ENCODE peak calls at places on chromosomes 6 and 20, in nine cellular contexts. W, B, G, D, Y, V, S, X and P are unnamed samples.

GRCh38 chr20:3803854-3804253 is 7.7 kb downstream of the CDC25B start:
- DNase-seq in D (peak), V (no peak), Y (no peak), G (no peak), W (no peak), B (no peak), X (no peak), S (no peak), P (no peak)

GRCh38 chr20:62776692-62777527 is 19.4 kb upstream of the MRGBP start:
- DNase-seq in B (no peak), S (no peak), G (peak), Y (peak), D (peak), X (no peak), V (peak), W (no peak), P (no peak)

GRCh38 chr20:14415492-14415891 is 78.1 kb upstream of the FLRT3 start:
- DNase-seq in S (no peak), V (no peak), Y (no peak), X (no peak), D (no peak), G (no peak), W (no peak), B (no peak), P (no peak)

GRCh38 chr6:54112171-54112650 is 968 bp downstream of the MLIP start:
- DNase-seq in D (no peak), W (no peak), Y (no peak), V (no peak), X (no peak), B (no peak), S (no peak), G (no peak), P (no peak)

GRCh38 chr20:11235058-11235457 is 561.3 kb upstream of the JAG1 start:
- DNase-seq in X (no peak), V (no peak), W (no peak), S (no peak), B (no peak), G (no peak), Y (no peak), D (no peak), P (no peak)

GRCh38 chr20:24100370-24101011 is 111.9 kb upstream of the GGTLC1 start:
- DNase-seq in X (peak), D (no peak), B (peak), V (peak), W (peak), Y (peak), G (peak), S (no peak), P (no peak)

GRCh38 chr6:137369135-137369534 is 125.1 kb downstream of the OLIG3 start:
- DNase-seq in Y (no peak), G (no peak), W (no peak), D (no peak), V (no peak), X (no peak), B (no peak), S (no peak), P (no peak)

GRCh38 chr6:89323461-89324098 is 8.5 kb upstream of the GABRR2 start:
- DNase-seq in X (no peak), S (no peak), B (no peak), Y (no peak), V (no peak), G (no peak), W (no peak), D (no peak), P (no peak)

GRCh38 chr6:127971945-127972391 is 71.1 kb upstream of the THEMIS start:
- DNase-seq in S (no peak), Y (no peak), B (no peak), D (no peak), X (no peak), V (no peak), W (no peak), G (no peak), P (no peak)

GRCh38 chr20:18650224-18650623 is 62.4 kb downstream of the DTD1 start:
- DNase-seq in B (no peak), Y (no peak), D (no peak), W (no peak), V (no peak), S (no peak), X (peak), G (no peak), P (no peak)

GRCh38 chr6:85078071-85078470 is 313.7 kb upstream of the TBX18 start:
- DNase-seq in X (no peak), W (no peak), S (no peak), G (no peak), B (no peak), Y (no peak), V (peak), D (no peak), P (no peak)

GRCh38 chr6:72363844-72364740 is 257.8 kb upstream of the KCNQ5 start:
- DNase-seq in X (no peak), B (no peak), V (no peak), G (no peak), S (no peak), Y (no peak), W (no peak), D (no peak), P (no peak)

GRCh38 chr6:142975272-142975805 is 30.4 kb upstream of the HIVEP2 start:
- DNase-seq in W (no peak), G (no peak), D (no peak), V (no peak), B (no peak), X (no peak), Y (no peak), S (no peak), P (no peak)

GRCh38 chr6:36862164-36862847 is 12.3 kb downstream of the PPIL1 start:
- DNase-seq in V (no peak), G (no peak), D (no peak), B (no peak), Y (no peak), W (no peak), X (peak), S (no peak), P (no peak)

GRCh38 chr20:36573798-36574277 is 441 bp downstream of the TGIF2 start:
- DNase-seq in D (peak), Y (peak), V (no peak), B (no peak), G (peak), W (peak), S (no peak), X (peak), P (no peak)

GRCh38 chr6:10272591-10272990 is 142.3 kb downstream of the TFAP2A start:
- DNase-seq in W (no peak), Y (no peak), D (no peak), G (no peak), B (no peak), S (no peak), V (no peak), X (no peak), P (no peak)

GRCh38 chr6:129853996-129854711 is 7.0 kb downstream of the TMEM244 start:
- DNase-seq in W (no peak), D (no peak), V (peak), B (no peak), S (no peak), Y (no peak), G (no peak), X (no peak), P (no peak)

GRCh38 chr20:24958506-24959385 is 9.7 kb downstream of the CST7 start:
- DNase-seq in Y (no peak), S (no peak), W (no peak), V (no peak), B (peak), G (no peak), X (peak), D (peak), P (no peak)

GRCh38 chr6:160139420-160139851 is 17.8 kb downstream of the SLC22A1 start:
- DNase-seq in S (no peak), W (no peak), D (no peak), V (no peak), G (no peak), B (peak), Y (no peak), X (peak), P (no peak)

GRCh38 chr6:70110128-70111022 is 192.5 kb downstream of the COL9A1 start:
- DNase-seq in Y (no peak), V (no peak), W (no peak), D (no peak), B (no peak), G (no peak), S (no peak), X (no peak), P (no peak)

GRCh38 chr6:16402501-16402900 is 164.1 kb downstream of the GMPR start:
- DNase-seq in D (no peak), X (no peak), V (no peak), Y (no peak), W (no peak), B (no peak), S (no peak), G (no peak), P (no peak)

GRCh38 chr6:116217069-116217468 is 36.8 kb downstream of the TSPYL4 start:
- DNase-seq in V (peak), G (no peak), Y (no peak), X (no peak), S (no peak), W (no peak), B (no peak), D (no peak), P (no peak)

GRCh38 chr6:39841291-39841690 is 49.1 kb downstream of the DAAM2 start:
- DNase-seq in G (no peak), Y (no peak), D (no peak), V (no peak), B (no peak), W (no peak), S (no peak), X (no peak), P (no peak)

GRCh38 chr6:108721308-108721707 is 126.9 kb upstream of the ARMC2 start:
- DNase-seq in X (peak), Y (no peak), V (no peak), D (no peak), S (no peak), G (no peak), B (no peak), W (no peak), P (no peak)

GRCh38 chr6:142612956-142613355 is 311.1 kb downstream of the ADGRG6 start:
- DNase-seq in B (no peak), D (no peak), S (no peak), W (no peak), X (no peak), Y (no peak), V (no peak), G (no peak), P (no peak)

GRCh38 chr6:15841937-15842698 is 179.3 kb upstream of the DTNBP1 start:
- DNase-seq in S (no peak), X (no peak), Y (no peak), W (peak), G (no peak), B (no peak), V (no peak), D (no peak), P (no peak)

GRCh38 chr6:119895626-119896025 is 546.1 kb upstream of the MAN1A1 start:
- DNase-seq in X (no peak), V (no peak), Y (no peak), D (no peak), S (no peak), B (no peak), W (no peak), G (no peak), P (no peak)
- H3K4me3 ChIP-seq in X (no peak), V (no peak), Y (no peak), D (no peak), S (no peak), B (no peak), W (no peak), G (no peak), P (no peak)

GRCh38 chr6:33273924-33274902 is 2.3 kb downstream of the RPS18 start:
- DNase-seq in B (no peak), X (no peak), W (no peak), V (no peak), Y (no peak), G (no peak), D (no peak), S (no peak), P (no peak)
- TF ChIP-seq POLR2A in B (no peak), X (no peak), W (no peak), V (no peak), Y (no peak), G (no peak), D (no peak), S (no peak), P (no peak)

DNA sequence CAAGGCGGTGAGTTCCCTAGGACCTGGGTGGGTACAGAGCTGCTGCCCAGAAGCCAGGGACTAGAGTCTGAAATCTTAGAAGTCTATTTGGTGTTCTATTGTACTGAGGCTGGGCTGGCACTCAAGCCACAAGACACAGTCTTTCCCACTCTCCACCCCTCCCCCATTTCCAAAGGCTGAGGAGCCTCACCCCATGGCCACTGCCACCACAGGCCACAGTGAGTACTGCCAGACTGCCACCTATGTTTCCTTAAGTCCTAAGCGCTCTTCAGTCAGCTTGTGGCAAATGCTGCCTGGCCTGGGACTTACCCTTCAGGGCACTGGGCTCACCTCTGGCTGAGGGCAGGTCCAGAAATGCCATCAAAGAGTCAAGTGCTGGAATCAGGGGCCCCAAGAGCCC is 469.3 kb downstream of the HAO1 start:
- DNase-seq in V (no peak), Y (no peak), S (no peak), W (no peak), X (no peak), G (no peak), B (no peak), D (no peak), P (no peak)
- H3K4me3 ChIP-seq in V (no peak), Y (no peak), S (no peak), W (no peak), X (no peak), G (no peak), B (no peak), D (no peak), P (no peak)

GRCh38 chr6:26361544-26361943 is 3.5 kb upstream of the BTN3A2 start:
- DNase-seq in V (no peak), X (no peak), W (no peak), Y (no peak), D (no peak), G (no peak), B (no peak), S (no peak), P (no peak)

GRCh38 chr6:26362093-26362835 is 2.7 kb upstream of the BTN3A2 start:
- DNase-seq in Y (no peak), V (no peak), D (no peak), G (no peak), X (no peak), B (no peak), W (no peak), S (no peak), P (no peak)

GRCh38 chr6:26360451-26361416 is 4.3 kb upstream of the BTN3A2 start:
- DNase-seq in Y (peak), D (no peak), G (peak), V (no peak), B (no peak), X (no peak), W (no peak), S (no peak), P (no peak)

GRCh38 chr6:26363882-26364825 is 844 bp upstream of the BTN3A2 start:
- DNase-seq in D (no peak), G (no peak), B (peak), V (no peak), Y (no peak), S (no peak), W (no peak), X (no peak), P (no peak)

GRCh38 chr6:26362836-26363220 is 2.2 kb upstream of the BTN3A2 start:
- DNase-seq in S (no peak), B (no peak), Y (no peak), X (no peak), G (no peak), D (no peak), V (no peak), W (no peak), P (no peak)
- TF ChIP-seq POLR2A in S (no peak), B (no peak), Y (no peak), X (no peak), G (no peak), D (no peak), V (no peak), W (no peak), P (no peak)

DNA sequence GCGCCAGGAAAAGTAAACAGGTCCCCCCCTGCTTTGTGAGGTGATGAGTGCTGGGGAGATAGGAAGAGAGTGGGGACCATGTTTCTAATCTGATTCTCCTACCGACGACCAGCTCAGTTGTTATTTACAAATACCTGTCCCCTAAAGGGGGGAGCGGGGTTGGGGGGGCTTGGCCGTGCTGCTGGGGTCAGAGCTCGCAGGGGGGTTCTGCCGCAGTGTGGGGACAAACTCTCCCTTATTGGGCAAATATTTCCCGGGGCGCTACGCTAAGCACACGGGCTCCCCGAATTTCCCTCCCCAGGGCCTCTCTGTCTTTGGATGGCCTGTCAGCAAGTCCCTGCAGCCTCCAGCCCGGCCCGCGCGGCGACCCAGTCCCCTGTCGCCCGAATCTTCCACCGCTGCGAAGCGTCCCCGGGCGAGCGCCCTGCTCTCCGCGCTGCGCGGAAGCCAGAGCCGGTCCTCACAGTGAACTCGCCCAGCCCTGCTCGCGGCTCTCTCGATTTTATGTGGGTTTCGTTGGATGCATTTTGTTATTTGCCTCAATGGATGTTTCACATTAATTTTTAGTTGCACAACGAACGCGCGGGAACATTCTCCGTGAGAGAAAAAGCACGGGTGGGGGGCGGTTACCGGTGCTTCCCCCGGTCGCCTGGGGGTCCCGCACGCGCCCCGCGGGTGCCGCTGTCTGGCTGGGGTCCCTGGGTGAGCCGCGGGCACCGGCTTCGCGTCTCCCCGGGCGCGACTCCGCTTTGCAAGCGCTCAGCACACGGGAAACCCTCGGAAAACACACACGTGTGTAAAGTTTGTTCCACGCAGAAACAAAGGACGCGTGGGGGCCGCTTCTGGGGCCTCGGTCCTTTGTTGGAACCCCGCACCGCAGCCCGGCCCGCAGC is 1.5 kb upstream of the STX16 start:
- DNase-seq in G (peak), D (peak), X (no peak), B (peak), S (no peak), V (no peak), W (no peak), Y (peak), P (no peak)
- H3K4me3 ChIP-seq in G (peak), D (peak), X (peak), B (peak), S (peak), V (no peak), W (peak), Y (peak), P (peak)